ENCODE peak calls at places on chromosomes 11 and 22, in seven cellular contexts. One of them, this sample, is unnamed.

GRCh38 chr11:7600205-7600775 is 73.0 kb downstream of the CYB5R2 start:
- DNase-seq in H1: no peak
- DNase-seq in trophoblast cell: peak
- DNase-seq in H9: no peak
- DNase-seq in mesenchymal stem cell: peak
- DNase-seq in neuronal stem cell: no peak
- DNase-seq in IMR-90: peak
- DNase-seq in this sample: peak

GRCh38 chr11:113874920-113875413 is 405 bp downstream of the USP28 start:
- DNase-seq in H9: no peak
- DNase-seq in H1: no peak
- DNase-seq in trophoblast cell: peak
- DNase-seq in IMR-90: peak
- DNase-seq in neuronal stem cell: no peak
- DNase-seq in mesenchymal stem cell: peak
- DNase-seq in this sample: peak

GRCh38 chr11:67286621-67287333 is 2.3 kb upstream of the ANKRD13D start:
- DNase-seq in H9: no peak
- DNase-seq in neuronal stem cell: no peak
- DNase-seq in trophoblast cell: no peak
- DNase-seq in IMR-90: no peak
- DNase-seq in H1: no peak
- DNase-seq in mesenchymal stem cell: no peak
- DNase-seq in this sample: no peak

GRCh38 chr22:29803190-29803589 is 34.9 kb downstream of the ASCC2 start:
- DNase-seq in trophoblast cell: no peak
- DNase-seq in H1: no peak
- DNase-seq in neuronal stem cell: no peak
- DNase-seq in IMR-90: no peak
- DNase-seq in mesenchymal stem cell: no peak
- DNase-seq in H9: no peak
- DNase-seq in this sample: no peak

GRCh38 chr11:7514099-7514725 is 413 bp downstream of the PPFIBP2 start:
- DNase-seq in H9: no peak
- DNase-seq in trophoblast cell: no peak
- DNase-seq in neuronal stem cell: no peak
- DNase-seq in H1: no peak
- DNase-seq in IMR-90: no peak
- DNase-seq in mesenchymal stem cell: peak
- DNase-seq in this sample: no peak

GRCh38 chr11:62446091-62446490 is 27.3 kb downstream of the SCGB1A1 start:
- DNase-seq in H9: no peak
- DNase-seq in mesenchymal stem cell: no peak
- DNase-seq in IMR-90: no peak
- DNase-seq in H1: no peak
- DNase-seq in trophoblast cell: no peak
- DNase-seq in neuronal stem cell: no peak
- DNase-seq in this sample: no peak

GRCh38 chr11:78202733-78203167 is 14.0 kb downstream of the USP35 start:
- DNase-seq in H9: no peak
- DNase-seq in H1: no peak
- DNase-seq in neuronal stem cell: no peak
- DNase-seq in mesenchymal stem cell: no peak
- DNase-seq in IMR-90: no peak
- DNase-seq in trophoblast cell: no peak
- DNase-seq in this sample: no peak

GRCh38 chr22:19515654-19516377 is 8.4 kb downstream of the CLDN5 start:
- DNase-seq in IMR-90: no peak
- DNase-seq in H1: no peak
- DNase-seq in neuronal stem cell: no peak
- DNase-seq in H9: no peak
- DNase-seq in trophoblast cell: no peak
- DNase-seq in mesenchymal stem cell: no peak
- DNase-seq in this sample: no peak

GRCh38 chr22:37121887-37122591 is 12.5 kb upstream of the TMPRSS6 start:
- DNase-seq in H9: peak
- DNase-seq in IMR-90: peak
- DNase-seq in H1: no peak
- DNase-seq in neuronal stem cell: no peak
- DNase-seq in mesenchymal stem cell: peak
- DNase-seq in trophoblast cell: peak
- DNase-seq in this sample: peak

GRCh38 chr11:77602385-77603105 is 12.8 kb downstream of the AQP11 start:
- DNase-seq in IMR-90: peak
- DNase-seq in mesenchymal stem cell: peak
- DNase-seq in neuronal stem cell: no peak
- DNase-seq in H9: no peak
- DNase-seq in H1: no peak
- DNase-seq in trophoblast cell: peak
- DNase-seq in this sample: no peak

GRCh38 chr11:65493367-65494176 is 5.3 kb upstream of the MALAT1 start:
- DNase-seq in H9: peak
- DNase-seq in mesenchymal stem cell: peak
- DNase-seq in IMR-90: peak
- DNase-seq in H1: no peak
- DNase-seq in trophoblast cell: peak
- DNase-seq in neuronal stem cell: no peak
- DNase-seq in this sample: peak

GRCh38 chr11:91097069-91097468 is 874.2 kb upstream of the CHORDC1 start:
- DNase-seq in trophoblast cell: no peak
- DNase-seq in mesenchymal stem cell: no peak
- DNase-seq in H1: no peak
- DNase-seq in H9: no peak
- DNase-seq in IMR-90: no peak
- DNase-seq in neuronal stem cell: no peak
- DNase-seq in this sample: no peak

GRCh38 chr11:2591805-2592204 is 108.0 kb downstream of the KCNQ1OT1 start:
- DNase-seq in H1: no peak
- DNase-seq in trophoblast cell: no peak
- DNase-seq in H9: peak
- DNase-seq in IMR-90: no peak
- DNase-seq in mesenchymal stem cell: no peak
- DNase-seq in neuronal stem cell: no peak
- DNase-seq in this sample: no peak

GRCh38 chr22:42335839-42336378 is 65.5 kb upstream of the TCF20 start:
- DNase-seq in IMR-90: no peak
- DNase-seq in trophoblast cell: no peak
- DNase-seq in H9: no peak
- DNase-seq in neuronal stem cell: no peak
- DNase-seq in mesenchymal stem cell: no peak
- DNase-seq in H1: no peak
- DNase-seq in this sample: no peak

GRCh38 chr22:30143265-30143664 is 63.0 kb downstream of the HORMAD2 start:
- DNase-seq in neuronal stem cell: no peak
- DNase-seq in trophoblast cell: no peak
- DNase-seq in IMR-90: no peak
- DNase-seq in mesenchymal stem cell: no peak
- DNase-seq in H1: no peak
- DNase-seq in H9: no peak
- DNase-seq in this sample: no peak

GRCh38 chr11:67095214-67095507 is 23.9 kb upstream of the KDM2A start:
- DNase-seq in mesenchymal stem cell: no peak
- DNase-seq in trophoblast cell: no peak
- DNase-seq in H1: no peak
- DNase-seq in IMR-90: no peak
- DNase-seq in neuronal stem cell: no peak
- DNase-seq in H9: no peak
- DNase-seq in this sample: no peak

GRCh38 chr22:50563410-50564160 is 866 bp upstream of the SYCE3 start:
- DNase-seq in neuronal stem cell: no peak
- DNase-seq in H9: no peak
- DNase-seq in mesenchymal stem cell: no peak
- DNase-seq in H1: no peak
- DNase-seq in trophoblast cell: no peak
- DNase-seq in IMR-90: no peak
- DNase-seq in this sample: no peak

GRCh38 chr22:41664490-41664889 is 24.2 kb downstream of the SNU13 start:
- DNase-seq in neuronal stem cell: no peak
- DNase-seq in H9: no peak
- DNase-seq in H1: no peak
- DNase-seq in mesenchymal stem cell: no peak
- DNase-seq in IMR-90: no peak
- DNase-seq in trophoblast cell: no peak
- DNase-seq in this sample: peak

DNA sequence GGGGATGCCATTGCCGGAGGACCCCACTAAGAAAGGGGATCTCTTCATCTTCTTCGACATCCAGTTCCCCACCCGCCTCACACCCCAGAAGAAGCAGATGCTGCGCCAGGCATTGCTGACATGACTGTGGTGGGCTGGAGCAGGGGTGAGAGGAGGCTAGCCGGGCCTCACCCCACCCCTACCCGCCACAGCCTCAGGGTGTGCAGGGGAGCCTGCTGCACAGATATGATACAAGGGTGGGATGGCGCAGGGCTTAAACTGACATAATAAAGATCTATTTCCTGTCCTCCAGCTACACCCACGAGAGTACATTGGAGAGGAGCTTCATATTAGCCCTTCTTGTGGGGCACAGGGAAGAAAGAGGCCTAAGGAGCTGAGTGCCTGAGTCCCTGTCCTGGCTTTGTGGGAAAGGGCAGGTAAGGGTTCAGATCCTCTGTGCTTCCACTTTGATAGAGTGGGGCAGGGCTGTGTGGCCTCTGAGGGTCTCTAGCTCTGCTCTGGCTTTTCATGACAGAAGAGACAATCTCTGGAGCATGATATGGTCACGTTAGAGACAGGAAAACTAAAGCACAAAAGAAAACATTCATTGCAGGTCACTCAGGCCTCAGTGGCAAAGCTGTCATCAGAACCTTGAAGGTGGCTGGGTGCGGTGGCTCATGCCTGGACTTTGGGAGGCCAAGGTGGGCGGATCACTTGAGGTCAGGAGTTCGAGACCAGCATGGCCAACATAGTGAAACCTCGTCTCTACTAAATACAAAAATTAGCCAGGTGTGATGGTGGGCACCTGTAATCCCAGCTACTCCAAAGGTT is 12.4 kb downstream of the UCP2 start:
- DNase-seq in H9: no peak
- DNase-seq in IMR-90: no peak
- DNase-seq in mesenchymal stem cell: no peak
- DNase-seq in neuronal stem cell: no peak
- DNase-seq in trophoblast cell: no peak
- DNase-seq in H1: no peak
- DNase-seq in this sample: no peak
- H2BK5ac ChIP-seq in H9: no peak
- H2BK5ac ChIP-seq in IMR-90: no peak
- H2BK5ac ChIP-seq in mesenchymal stem cell: no peak
- H2BK5ac ChIP-seq in neuronal stem cell: no peak
- H2BK5ac ChIP-seq in trophoblast cell: no peak
- H2BK5ac ChIP-seq in H1: no peak
- H2BK5ac ChIP-seq in this sample: no peak

DNA sequence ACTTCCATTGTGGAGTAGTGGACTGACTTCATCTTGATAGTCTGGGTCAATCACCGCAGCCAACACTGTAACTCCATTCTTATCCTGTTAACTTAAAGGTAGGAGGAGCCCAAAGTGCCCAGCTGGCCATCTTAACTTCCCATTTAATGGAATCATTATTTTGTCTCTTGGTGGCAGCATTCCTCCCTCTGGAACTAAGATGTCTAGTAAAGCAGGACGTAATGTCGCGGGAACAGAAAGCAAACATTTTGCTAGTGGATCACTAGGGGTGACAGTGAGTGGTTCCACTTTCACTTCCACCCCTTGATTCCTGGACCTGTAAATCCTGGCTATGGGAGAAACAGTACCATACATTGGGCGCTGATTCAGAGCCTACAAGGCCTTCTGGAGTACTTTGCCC is 71.4 kb downstream of the GAB4 start:
- DNase-seq in trophoblast cell: no peak
- DNase-seq in IMR-90: no peak
- DNase-seq in neuronal stem cell: no peak
- DNase-seq in H1: no peak
- DNase-seq in mesenchymal stem cell: no peak
- DNase-seq in H9: no peak
- DNase-seq in this sample: no peak
- H3K18ac ChIP-seq in trophoblast cell: no peak
- H3K18ac ChIP-seq in IMR-90: no peak
- H3K18ac ChIP-seq in neuronal stem cell: no peak
- H3K18ac ChIP-seq in H1: no peak
- H3K18ac ChIP-seq in mesenchymal stem cell: no peak
- H3K18ac ChIP-seq in H9: no peak
- H3K18ac ChIP-seq in this sample: no peak

DNA sequence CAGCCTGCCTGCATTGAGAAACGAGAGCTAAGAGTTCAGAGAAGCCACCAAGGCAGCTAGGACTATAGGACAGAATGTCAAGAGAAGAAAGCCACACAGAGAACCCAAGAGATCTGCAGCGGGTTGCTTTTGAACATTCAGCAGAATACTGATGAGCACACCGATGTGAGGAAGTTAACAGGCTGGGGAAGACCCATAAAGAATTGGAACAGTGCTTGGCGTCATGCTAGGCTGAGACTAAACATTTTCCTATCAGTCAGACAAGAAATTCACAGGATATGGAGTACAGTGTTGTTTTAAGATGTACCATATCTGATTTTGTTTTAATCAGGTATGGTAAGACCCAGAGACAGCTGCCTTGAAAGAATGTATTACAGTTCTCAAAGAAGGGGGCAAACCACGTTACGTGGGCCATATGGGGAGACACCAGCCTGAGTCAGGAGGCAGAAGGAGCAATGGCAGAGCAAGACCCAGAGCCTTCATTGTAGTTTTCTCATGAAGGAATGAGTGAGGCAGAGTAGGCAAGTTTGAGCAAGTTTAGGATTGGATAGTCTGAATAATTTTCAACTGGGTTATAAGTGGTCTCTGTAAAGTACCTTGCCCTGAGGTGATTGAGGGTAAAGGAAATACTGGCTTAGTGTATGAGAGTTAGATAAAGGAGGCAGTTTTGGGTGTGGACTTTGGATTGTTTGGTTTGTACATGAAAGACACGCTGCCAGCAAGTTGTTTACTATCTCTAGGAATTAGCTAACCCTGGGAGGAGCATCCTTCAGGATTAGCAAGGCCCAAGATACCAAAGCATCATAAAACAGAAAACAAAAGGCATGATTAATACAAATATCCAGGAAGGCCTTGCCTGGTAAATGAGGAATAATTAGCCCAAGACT is 14.3 kb downstream of the LRRC75B start:
- DNase-seq in H9: no peak
- DNase-seq in H1: no peak
- DNase-seq in neuronal stem cell: no peak
- DNase-seq in mesenchymal stem cell: peak
- DNase-seq in trophoblast cell: no peak
- DNase-seq in IMR-90: peak
- DNase-seq in this sample: no peak
- H2AK5ac ChIP-seq in H9: no peak
- H2AK5ac ChIP-seq in H1: no peak
- H2AK5ac ChIP-seq in neuronal stem cell: no peak
- H2AK5ac ChIP-seq in mesenchymal stem cell: no peak
- H2AK5ac ChIP-seq in trophoblast cell: no peak
- H2AK5ac ChIP-seq in IMR-90: no peak
- H2AK5ac ChIP-seq in this sample: no peak

DNA sequence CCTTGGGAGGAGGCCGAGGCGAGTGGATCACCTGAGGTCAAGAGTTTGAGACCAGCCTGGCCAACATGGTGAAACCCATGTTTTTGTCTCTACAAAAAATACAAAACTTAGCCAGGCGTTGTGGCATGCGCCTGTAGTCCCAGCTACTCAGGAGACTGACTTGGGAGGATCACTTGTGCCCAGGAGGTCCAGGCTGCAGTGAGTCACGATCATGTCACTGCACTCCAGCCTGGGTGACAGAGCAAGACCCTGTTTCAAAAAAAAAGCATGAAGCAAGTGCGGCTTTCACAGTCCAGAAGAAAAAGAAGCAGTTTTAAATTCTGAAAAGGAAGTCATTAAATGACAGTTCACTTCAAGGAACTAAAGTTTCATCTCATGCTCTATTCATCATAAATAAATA is 7.1 kb upstream of the LTO1 start:
- DNase-seq in IMR-90: no peak
- DNase-seq in H9: no peak
- DNase-seq in neuronal stem cell: no peak
- DNase-seq in H1: no peak
- DNase-seq in mesenchymal stem cell: no peak
- DNase-seq in trophoblast cell: no peak
- DNase-seq in this sample: no peak
- H2BK5ac ChIP-seq in IMR-90: no peak
- H2BK5ac ChIP-seq in H9: no peak
- H2BK5ac ChIP-seq in neuronal stem cell: no peak
- H2BK5ac ChIP-seq in H1: no peak
- H2BK5ac ChIP-seq in mesenchymal stem cell: no peak
- H2BK5ac ChIP-seq in trophoblast cell: no peak
- H2BK5ac ChIP-seq in this sample: no peak

This sample was measured in mesendoderm.